ENCODE peak calls at places on chromosomes 2 and 18, in five cellular contexts. S, H, G, B and Q are unnamed samples.

GRCh38 chr2:20525041-20526035 is 78.5 kb downstream of the RHOB start:
- DNase-seq in S (peak), H (peak), G (no peak), B (peak), Q (no peak)

GRCh38 chr18:40152859-40153258 is 1802.2 kb upstream of the PIK3C3 start:
- DNase-seq in S (no peak), H (no peak), G (no peak), B (no peak), Q (no peak)

GRCh38 chr2:113965644-113966043 is 75.8 kb downstream of the ACTR3 start:
- DNase-seq in S (peak), H (no peak), G (no peak), B (no peak), Q (peak)

GRCh38 chr2:12167525-12168317 is 421.3 kb downstream of the LPIN1 start:
- DNase-seq in S (no peak), H (peak), G (no peak), B (no peak), Q (peak)

GRCh38 chr2:16175247-16175825 is 235.0 kb downstream of the MYCN start:
- DNase-seq in S (no peak), H (no peak), G (no peak), B (no peak), Q (no peak)

GRCh38 chr2:179953359-179953758 is 53.7 kb downstream of the CWC22 start:
- DNase-seq in S (no peak), H (no peak), G (no peak), B (no peak), Q (no peak)

GRCh38 chr2:159904565-159905281 is 106.7 kb upstream of the CD302 start:
- DNase-seq in S (no peak), H (peak), G (no peak), B (no peak), Q (peak)

GRCh38 chr2:198374375-198375072 is 570.1 kb downstream of the PLCL1 start:
- DNase-seq in S (peak), H (peak), G (peak), B (peak), Q (peak)

GRCh38 chr2:30371772-30372373 is 75.2 kb upstream of the LCLAT1 start:
- DNase-seq in S (no peak), H (no peak), G (no peak), B (no peak), Q (no peak)

GRCh38 chr2:172084734-172085459 is 410 bp upstream of the DLX1 start:
- DNase-seq in S (peak), H (peak), G (peak), B (peak), Q (peak)

GRCh38 chr2:64681479-64681967 is 27.8 kb upstream of the SERTAD2 start:
- DNase-seq in S (no peak), H (no peak), G (no peak), B (no peak), Q (no peak)

GRCh38 chr2:37671013-37671815 is at the start of gene CDC42EP3:
- DNase-seq in S (peak), H (peak), G (no peak), B (peak), Q (peak)

GRCh38 chr2:17195016-17195415 is 323.2 kb downstream of the RAD51AP2 start:
- DNase-seq in S (no peak), H (no peak), G (no peak), B (no peak), Q (no peak)

GRCh38 chr2:45261746-45262145 is 252.5 kb upstream of the SIX2 start:
- DNase-seq in S (no peak), H (no peak), G (no peak), B (no peak), Q (no peak)

GRCh38 chr2:223511168-223511567 is 91.0 kb downstream of the SCG2 start:
- DNase-seq in S (no peak), H (no peak), G (no peak), B (no peak), Q (no peak)

GRCh38 chr2:239271471-239272255 is 129.2 kb downstream of the HDAC4 start:
- DNase-seq in S (no peak), H (no peak), G (no peak), B (no peak), Q (no peak)

GRCh38 chr2:142805244-142805643 is 72.2 kb upstream of the KYNU start:
- DNase-seq in S (no peak), H (no peak), G (no peak), B (no peak), Q (no peak)

GRCh38 chr2:217612920-217613319 is 389.9 kb downstream of the TNS1 start:
- DNase-seq in S (no peak), H (no peak), G (no peak), B (no peak), Q (no peak)

GRCh38 chr2:100292022-100292580 is 30.2 kb downstream of the LONRF2 start:
- DNase-seq in S (peak), H (no peak), G (no peak), B (peak), Q (peak)

GRCh38 chr18:58649966-58650816 is 21.1 kb upstream of the MALT1 start:
- DNase-seq in S (no peak), H (no peak), G (no peak), B (no peak), Q (no peak)

GRCh38 chr2:227310756-227311110 is 14.3 kb upstream of the MFF start:
- DNase-seq in S (peak), H (no peak), G (no peak), B (no peak), Q (no peak)

GRCh38 chr2:233353769-233354499 is at the start of gene DGKD:
- DNase-seq in S (peak), H (peak), G (no peak), B (peak), Q (peak)